ENCODE peak calls at places on chromosome 5, in eight cellular contexts. Z is cardiac muscle cell; H is naive thymus-derived CD4-positive, alpha-beta T cell; O is lower lobe of right lung; M is tibial artery; E is A549; B is body of pancreas; F is heart left ventricle. N is an unnamed sample.

GRCh38 chr5:69493235-69493925 is 790 bp downstream of the OCLN start:
- DNase-seq in Z (peak), H (peak), O (peak), M (no peak), E (peak), B (peak), F (peak), N (peak)

GRCh38 chr5:176994460-176995121 is 12.0 kb downstream of the UIMC1 start:
- DNase-seq in Z (peak), H (no peak), O (peak), M (no peak), E (peak), B (peak), F (peak), N (no peak)

GRCh38 chr5:159051431-159052281 is 48.1 kb downstream of the EBF1 start:
- DNase-seq in Z (peak), H (no peak), O (peak), M (peak), E (no peak), B (peak), F (peak), N (peak)

GRCh38 chr5:132265336-132266030 is 8.0 kb downstream of the PDLIM4 start:
- DNase-seq in Z (no peak), H (no peak), O (no peak), M (peak), E (peak), B (peak), F (peak), N (no peak)

GRCh38 chr5:175712681-175713085 is 54.8 kb downstream of the HRH2 start:
- DNase-seq in Z (no peak), H (no peak), O (no peak), M (peak), E (no peak), B (no peak), F (no peak), N (no peak)

GRCh38 chr5:1511037-1511436 is 12.7 kb downstream of the LPCAT1 start:
- DNase-seq in Z (no peak), H (peak), O (no peak), M (peak), E (no peak), B (peak), F (peak), N (no peak)

GRCh38 chr5:53334431-53334941 is 145.9 kb upstream of the FST start:
- DNase-seq in Z (no peak), H (no peak), O (no peak), M (no peak), E (no peak), B (no peak), F (no peak), N (no peak)

GRCh38 chr5:67986761-67987160 is 228.8 kb upstream of the PIK3R1 start:
- DNase-seq in Z (no peak), H (no peak), O (no peak), M (no peak), E (no peak), B (no peak), F (no peak), N (no peak)

GRCh38 chr5:88665750-88666215 is 217.2 kb downstream of the MEF2C start:
- DNase-seq in Z (no peak), H (no peak), O (no peak), M (no peak), E (no peak), B (no peak), F (no peak), N (no peak)

GRCh38 chr5:38509185-38509584 is 47.3 kb downstream of the LIFR start:
- DNase-seq in Z (no peak), H (no peak), O (no peak), M (no peak), E (no peak), B (no peak), F (no peak), N (peak)

GRCh38 chr5:98816574-98817222 is 43.2 kb downstream of the RGMB start:
- DNase-seq in Z (no peak), H (no peak), O (peak), M (no peak), E (no peak), B (peak), F (no peak), N (peak)

GRCh38 chr5:16980983-16981382 is 44.9 kb upstream of the MYO10 start:
- DNase-seq in Z (no peak), H (no peak), O (no peak), M (no peak), E (no peak), B (no peak), F (no peak), N (no peak)

GRCh38 chr5:107592515-107592914 is 78.2 kb downstream of the EFNA5 start:
- DNase-seq in Z (peak), H (no peak), O (no peak), M (no peak), E (no peak), B (no peak), F (no peak), N (peak)
- H3K27ac ChIP-seq in Z (peak), H (no peak), O (no peak), M (peak), E (no peak), B (no peak), F (no peak), N (peak)

GRCh38 chr5:33937017-33937699 is 972 bp downstream of the RXFP3 start:
- DNase-seq in Z (no peak), H (no peak), O (no peak), M (no peak), E (no peak), B (peak), F (no peak), N (no peak)
- H3K4me3 ChIP-seq in Z (no peak), H (no peak), O (peak), M (peak), E (no peak), B (no peak), F (peak), N (no peak)

GRCh38 chr5:174618589-174618988 is 105.8 kb upstream of the MSX2 start:
- DNase-seq in Z (peak), H (no peak), O (no peak), M (no peak), E (no peak), B (no peak), F (no peak), N (no peak)
- H3K27ac ChIP-seq in Z (peak), H (no peak), O (no peak), M (no peak), E (no peak), B (no peak), F (no peak), N (no peak)

DNA sequence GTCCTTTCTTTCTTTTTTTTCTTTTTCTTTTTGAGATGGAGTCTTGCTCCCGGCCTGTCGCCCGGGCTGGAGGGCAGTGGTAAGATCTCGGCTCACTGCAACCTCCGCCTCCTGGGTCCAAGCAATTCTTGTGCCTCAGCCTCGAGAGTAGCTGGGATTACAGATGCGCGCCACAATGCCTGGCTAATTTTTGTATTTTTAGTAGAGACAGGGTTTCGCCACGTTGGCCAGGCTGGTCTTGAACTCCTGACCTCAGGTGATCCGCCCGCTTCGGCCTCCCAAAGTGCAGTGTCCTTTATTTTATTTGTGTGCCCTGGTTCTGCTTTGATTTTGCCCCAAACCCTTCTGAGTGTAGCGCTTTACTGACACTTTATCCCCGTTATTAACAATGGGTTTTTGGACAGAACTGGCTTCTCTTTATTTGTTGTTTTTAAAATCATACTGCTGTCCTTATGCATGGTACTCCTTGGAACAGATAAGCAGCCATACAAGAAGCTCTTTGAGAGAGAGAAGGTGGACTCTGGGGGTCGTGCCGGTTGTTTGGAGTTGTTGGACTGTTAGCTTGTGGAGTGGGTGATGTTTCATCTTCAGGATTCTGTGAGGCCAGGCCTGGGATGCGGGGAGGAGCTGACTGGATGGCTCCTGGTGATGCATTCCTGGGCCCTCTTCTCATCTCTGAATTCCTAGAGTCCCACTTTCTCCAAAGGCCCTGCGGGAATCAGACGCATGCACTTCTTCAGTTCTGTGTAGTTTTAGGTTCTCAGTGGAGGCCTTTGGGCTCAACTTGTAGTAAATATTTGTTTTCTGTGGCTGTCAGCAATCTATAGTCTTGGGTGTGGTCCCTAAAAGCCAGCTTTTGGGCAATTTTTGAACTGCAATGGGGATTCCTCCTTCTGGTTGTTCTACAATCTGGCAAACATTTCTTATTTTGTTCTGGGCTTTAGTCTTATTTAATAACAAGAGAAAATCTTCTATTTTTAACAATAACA is 47.8 kb downstream of the PTTG1 start:
- DNase-seq in Z (no peak), H (no peak), O (no peak), M (no peak), E (no peak), B (no peak), F (no peak), N (no peak)
- H3K4me3 ChIP-seq in Z (no peak), H (peak), O (peak), M (no peak), E (no peak), B (no peak), F (no peak), N (no peak)

GRCh38 chr5:150946351-150946905 is 41.6 kb upstream of the ZNF300 start:
- DNase-seq in Z (no peak), H (no peak), O (peak), M (peak), E (no peak), B (peak), F (peak), N (no peak)
- H3K27ac ChIP-seq in Z (no peak), H (no peak), O (peak), M (peak), E (no peak), B (peak), F (peak), N (no peak)

GRCh38 chr5:57887851-57888621 is 405.4 kb upstream of the ACTBL2 start:
- DNase-seq in Z (peak), H (no peak), O (no peak), M (no peak), E (peak), B (peak), F (peak), N (peak)
- H3K4me3 ChIP-seq in Z (no peak), H (no peak), O (no peak), M (no peak), E (no peak), B (no peak), F (no peak), N (no peak)

GRCh38 chr5:79561525-79561893 is 47.6 kb upstream of the HOMER1 start:
- DNase-seq in Z (no peak), H (peak), O (no peak), M (no peak), E (no peak), B (no peak), F (no peak), N (no peak)

GRCh38 chr5:79563247-79563590 is 49.0 kb upstream of the TENT2 start:
- DNase-seq in Z (no peak), H (no peak), O (no peak), M (no peak), E (no peak), B (no peak), F (no peak), N (no peak)

GRCh38 chr5:79560774-79561524 is 47.0 kb upstream of the HOMER1 start:
- DNase-seq in Z (no peak), H (peak), O (no peak), M (no peak), E (no peak), B (no peak), F (no peak), N (no peak)

GRCh38 chr5:79564798-79565279 is 47.4 kb upstream of the TENT2 start:
- DNase-seq in Z (no peak), H (no peak), O (no peak), M (no peak), E (no peak), B (no peak), F (no peak), N (no peak)

GRCh38 chr5:79562351-79563246 is 48.7 kb upstream of the HOMER1 start:
- DNase-seq in Z (no peak), H (no peak), O (no peak), M (no peak), E (no peak), B (no peak), F (no peak), N (no peak)
- H3K27ac ChIP-seq in Z (no peak), H (no peak), O (no peak), M (no peak), E (no peak), B (no peak), F (no peak), N (no peak)

GRCh38 chr5:150785950-150786349 is 7.4 kb downstream of the SMIM3 start:
- DNase-seq in Z (no peak), H (no peak), O (no peak), M (no peak), E (no peak), B (no peak), F (no peak), N (no peak)

GRCh38 chr5:150780816-150781221 is 2.3 kb downstream of the SMIM3 start:
- DNase-seq in Z (no peak), H (no peak), O (no peak), M (no peak), E (no peak), B (no peak), F (no peak), N (no peak)

GRCh38 chr5:150781706-150782614 is 3.4 kb downstream of the SMIM3 start:
- DNase-seq in Z (no peak), H (no peak), O (no peak), M (peak), E (no peak), B (peak), F (peak), N (peak)

GRCh38 chr5:150782850-150783249 is 4.3 kb downstream of the SMIM3 start:
- DNase-seq in Z (no peak), H (no peak), O (no peak), M (no peak), E (no peak), B (no peak), F (no peak), N (no peak)

DNA sequence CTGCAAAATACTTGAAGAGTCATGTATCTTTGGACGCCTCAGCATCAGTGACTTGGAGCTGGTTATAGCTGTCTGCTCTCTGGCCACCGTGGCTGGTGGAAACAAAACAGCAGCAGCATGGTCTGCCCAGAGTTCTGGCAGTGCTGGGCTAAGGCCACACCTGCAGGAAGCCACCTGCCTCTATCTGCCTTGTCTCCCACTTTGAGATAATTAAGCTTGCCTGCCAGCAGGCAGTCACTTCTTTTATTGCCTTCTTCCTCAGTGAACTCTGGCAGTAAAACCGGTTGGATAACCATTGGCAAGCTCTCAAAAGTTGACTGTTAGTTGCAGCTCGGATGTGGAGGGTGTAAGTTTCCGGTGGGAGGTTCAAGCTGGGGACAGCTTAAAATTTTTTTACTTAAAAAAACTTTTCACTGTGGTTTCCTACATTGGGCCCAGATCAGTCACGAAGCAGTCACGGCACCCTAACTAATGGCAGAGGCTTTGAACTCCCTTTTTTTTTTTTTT is 4.9 kb downstream of the SMIM3 start:
- DNase-seq in Z (no peak), H (peak), O (no peak), M (peak), E (no peak), B (peak), F (peak), N (no peak)
- H3K4me3 ChIP-seq in Z (no peak), H (peak), O (peak), M (no peak), E (no peak), B (no peak), F (peak), N (no peak)

N was measured in SJCRH30.